ENCODE peak calls at places on chromosomes 4 and X, in seven cellular contexts. One of them, this sample, is unnamed.

GRCh38 chr4:8597319-8597718 is 4.8 kb downstream of the CPZ start:
- DNase-seq in fibroblast of the conjunctiva: no peak
- DNase-seq in HFFc6: no peak
- DNase-seq in body of pancreas: no peak
- DNase-seq in effector memory CD8-positive, alpha-beta T cell: no peak
- DNase-seq in astrocyte of the hippocampus: no peak
- DNase-seq in activated naive CD8-positive, alpha-beta T cell treated with anti-CD3 and anti-CD28 coated beads, Interleukin-2, amount 50 U/mL, for 24 hours: no peak
- DNase-seq in this sample: no peak

GRCh38 chr4:89563431-89563830 is 255.8 kb upstream of the GPRIN3 start:
- DNase-seq in fibroblast of the conjunctiva: no peak
- DNase-seq in HFFc6: no peak
- DNase-seq in body of pancreas: no peak
- DNase-seq in effector memory CD8-positive, alpha-beta T cell: no peak
- DNase-seq in astrocyte of the hippocampus: no peak
- DNase-seq in activated naive CD8-positive, alpha-beta T cell treated with anti-CD3 and anti-CD28 coated beads, Interleukin-2, amount 50 U/mL, for 24 hours: no peak
- DNase-seq in this sample: no peak

GRCh38 chrX:1242901-1243402 is 25.7 kb upstream of the CSF2RA start:
- DNase-seq in fibroblast of the conjunctiva: no peak
- DNase-seq in HFFc6: no peak
- DNase-seq in body of pancreas: no peak
- DNase-seq in effector memory CD8-positive, alpha-beta T cell: no peak
- DNase-seq in astrocyte of the hippocampus: no peak
- DNase-seq in activated naive CD8-positive, alpha-beta T cell treated with anti-CD3 and anti-CD28 coated beads, Interleukin-2, amount 50 U/mL, for 24 hours: peak; percentile 45
- DNase-seq in this sample: no peak

GRCh38 chr4:16043820-16044554 is 39.8 kb downstream of the PROM1 start:
- DNase-seq in fibroblast of the conjunctiva: no peak
- DNase-seq in HFFc6: no peak
- DNase-seq in body of pancreas: no peak
- DNase-seq in effector memory CD8-positive, alpha-beta T cell: no peak
- DNase-seq in astrocyte of the hippocampus: no peak
- DNase-seq in activated naive CD8-positive, alpha-beta T cell treated with anti-CD3 and anti-CD28 coated beads, Interleukin-2, amount 50 U/mL, for 24 hours: no peak
- DNase-seq in this sample: no peak

GRCh38 chr4:184330008-184330400 is 112.3 kb upstream of the ENPP6 start:
- DNase-seq in fibroblast of the conjunctiva: no peak
- DNase-seq in HFFc6: no peak
- DNase-seq in body of pancreas: no peak
- DNase-seq in effector memory CD8-positive, alpha-beta T cell: no peak
- DNase-seq in astrocyte of the hippocampus: peak; percentile 37
- DNase-seq in activated naive CD8-positive, alpha-beta T cell treated with anti-CD3 and anti-CD28 coated beads, Interleukin-2, amount 50 U/mL, for 24 hours: peak; percentile 60
- DNase-seq in this sample: no peak

GRCh38 chr4:184298255-184298654 is 80.6 kb upstream of the ENPP6 start:
- DNase-seq in fibroblast of the conjunctiva: no peak
- DNase-seq in HFFc6: no peak
- DNase-seq in body of pancreas: no peak
- DNase-seq in effector memory CD8-positive, alpha-beta T cell: no peak
- DNase-seq in astrocyte of the hippocampus: no peak
- DNase-seq in activated naive CD8-positive, alpha-beta T cell treated with anti-CD3 and anti-CD28 coated beads, Interleukin-2, amount 50 U/mL, for 24 hours: no peak
- DNase-seq in this sample: no peak

GRCh38 chrX:39201305-39201990 is 400.2 kb downstream of the MID1IP1 start:
- DNase-seq in fibroblast of the conjunctiva: no peak
- DNase-seq in HFFc6: no peak
- DNase-seq in body of pancreas: no peak
- DNase-seq in effector memory CD8-positive, alpha-beta T cell: no peak
- DNase-seq in astrocyte of the hippocampus: peak; percentile 74
- DNase-seq in activated naive CD8-positive, alpha-beta T cell treated with anti-CD3 and anti-CD28 coated beads, Interleukin-2, amount 50 U/mL, for 24 hours: no peak
- DNase-seq in this sample: no peak

GRCh38 chrX:43973249-43973672 is at the start of gene NDP:
- DNase-seq in fibroblast of the conjunctiva: no peak
- DNase-seq in HFFc6: no peak
- DNase-seq in body of pancreas: no peak
- DNase-seq in effector memory CD8-positive, alpha-beta T cell: no peak
- DNase-seq in astrocyte of the hippocampus: peak; percentile 51
- DNase-seq in activated naive CD8-positive, alpha-beta T cell treated with anti-CD3 and anti-CD28 coated beads, Interleukin-2, amount 50 U/mL, for 24 hours: no peak
- DNase-seq in this sample: no peak

GRCh38 chr4:186621959-186622553 is 66.7 kb upstream of the MTNR1A start:
- DNase-seq in fibroblast of the conjunctiva: peak; percentile 34
- DNase-seq in HFFc6: peak; percentile 93
- DNase-seq in body of pancreas: no peak
- DNase-seq in effector memory CD8-positive, alpha-beta T cell: no peak
- DNase-seq in astrocyte of the hippocampus: peak; percentile 87
- DNase-seq in activated naive CD8-positive, alpha-beta T cell treated with anti-CD3 and anti-CD28 coated beads, Interleukin-2, amount 50 U/mL, for 24 hours: no peak
- DNase-seq in this sample: no peak

This sample was measured in stimulated activated naive CD8-positive, alpha-beta T cell treated with anti-CD3 and anti-CD28 coated beads, Interleukin-15, amount 100 ng/mL, for 72 hours.